ENCODE peak calls at places on chromosomes 13 and 19, in four cellular contexts. One of them, this sample, is unnamed.

GRCh38 chr13:113802090-113802531 is 43.1 kb downstream of the TMEM255B start:
- DNase-seq in cardiac fibroblast: peak; percentile 83
- DNase-seq in GM03348: peak; percentile 92
- DNase-seq in HTR-8/SVneo: peak; percentile 27
- DNase-seq in this sample: peak; percentile 74

GRCh38 chr13:109273326-109273751 is 513.0 kb downstream of the IRS2 start:
- DNase-seq in GM03348: no peak
- DNase-seq in cardiac fibroblast: peak; percentile 47
- DNase-seq in HTR-8/SVneo: no peak
- DNase-seq in this sample: no peak

GRCh38 chr13:49877629-49878218 is 58.4 kb downstream of the SPRYD7 start:
- DNase-seq in GM03348: no peak
- DNase-seq in HTR-8/SVneo: no peak
- DNase-seq in cardiac fibroblast: no peak
- DNase-seq in this sample: no peak

GRCh38 chr13:86825410-86825809 is 845.8 kb upstream of the SLITRK5 start:
- DNase-seq in cardiac fibroblast: no peak
- DNase-seq in HTR-8/SVneo: no peak
- DNase-seq in GM03348: no peak
- DNase-seq in this sample: no peak

GRCh38 chr19:39352549-39353285 is 10.5 kb downstream of the SAMD4B start:
- DNase-seq in GM03348: peak; percentile 54
- DNase-seq in HTR-8/SVneo: no peak
- DNase-seq in cardiac fibroblast: no peak
- DNase-seq in this sample: no peak

GRCh38 chr13:20197361-20197834 is 4.7 kb upstream of the GJB2 start:
- DNase-seq in GM03348: peak; percentile 66
- DNase-seq in HTR-8/SVneo: peak; percentile 30
- DNase-seq in cardiac fibroblast: peak; percentile 63
- DNase-seq in this sample: no peak

GRCh38 chr19:53007200-53008054 is 6.3 kb upstream of the ERVV-1 start:
- DNase-seq in cardiac fibroblast: no peak
- DNase-seq in HTR-8/SVneo: no peak
- DNase-seq in GM03348: no peak
- DNase-seq in this sample: no peak

GRCh38 chr13:111184685-111185401 is 69.7 kb downstream of the ARHGEF7 start:
- DNase-seq in HTR-8/SVneo: no peak
- DNase-seq in cardiac fibroblast: peak; percentile 31
- DNase-seq in GM03348: no peak
- DNase-seq in this sample: no peak

GRCh38 chr13:79481685-79482052 is 714 bp downstream of the NDFIP2 start:
- DNase-seq in cardiac fibroblast: no peak
- DNase-seq in HTR-8/SVneo: no peak
- DNase-seq in GM03348: no peak
- DNase-seq in this sample: no peak

GRCh38 chr19:48812094-48812929 is 1.5 kb upstream of the BCAT2 start:
- DNase-seq in HTR-8/SVneo: peak; percentile 61
- DNase-seq in GM03348: peak; percentile 95
- DNase-seq in cardiac fibroblast: peak; percentile 88
- DNase-seq in this sample: peak; percentile 76

GRCh38 chr13:108769213-108770070 is 140.0 kb downstream of the MYO16 start:
- DNase-seq in GM03348: no peak
- DNase-seq in cardiac fibroblast: no peak
- DNase-seq in HTR-8/SVneo: no peak
- DNase-seq in this sample: no peak

GRCh38 chr19:2474232-2475017 is 1.5 kb upstream of the GADD45B start:
- DNase-seq in HTR-8/SVneo: peak; percentile 85
- DNase-seq in cardiac fibroblast: peak; percentile 90
- DNase-seq in GM03348: peak; percentile 93
- DNase-seq in this sample: peak; percentile 88

GRCh38 chr19:27962260-27962659 is 1250.7 kb downstream of the UQCRFS1 start:
- DNase-seq in HTR-8/SVneo: no peak
- DNase-seq in GM03348: no peak
- DNase-seq in cardiac fibroblast: peak; percentile 5
- DNase-seq in this sample: no peak

GRCh38 chr19:43316591-43317319 is 36.7 kb upstream of the CD177 start:
- DNase-seq in GM03348: peak; percentile 57
- DNase-seq in cardiac fibroblast: no peak
- DNase-seq in HTR-8/SVneo: no peak
- DNase-seq in this sample: peak; percentile 61

GRCh38 chr13:30829788-30830637 is 76.1 kb upstream of the MEDAG start:
- DNase-seq in HTR-8/SVneo: no peak
- DNase-seq in cardiac fibroblast: no peak
- DNase-seq in GM03348: no peak
- DNase-seq in this sample: peak; percentile 33

GRCh38 chr19:58558066-58558622 is at the start of gene UBE2M:
- DNase-seq in HTR-8/SVneo: no peak
- DNase-seq in cardiac fibroblast: no peak
- DNase-seq in GM03348: no peak
- DNase-seq in this sample: no peak

GRCh38 chr19:42596391-42597071 is 1.8 kb upstream of the CEACAM8 start:
- DNase-seq in GM03348: peak; percentile 72
- DNase-seq in cardiac fibroblast: peak; percentile 20
- DNase-seq in HTR-8/SVneo: peak; percentile 24
- DNase-seq in this sample: no peak

This sample was measured in MG63.